ENCODE peak calls at places on chromosome 7, in six cellular contexts. G, A, U, S, N and F are unnamed samples.

GRCh38 chr7:57202274-57202673 is 70.0 kb upstream of the ZNF479 start:
- DNase-seq in G (no peak), A (no peak), U (no peak), S (no peak), N (no peak), F (no peak)

GRCh38 chr7:50782376-50783208 is at the start of gene GRB10:
- DNase-seq in G (no peak), A (peak), U (peak), S (peak), N (peak), F (no peak)

GRCh38 chr7:48781783-48782182 is 142.6 kb upstream of the CDC14C start:
- DNase-seq in G (no peak), A (no peak), U (no peak), S (no peak), N (no peak), F (no peak)

GRCh38 chr7:50718876-50719275 is 63.8 kb downstream of the GRB10 start:
- DNase-seq in G (no peak), A (no peak), U (no peak), S (no peak), N (no peak), F (no peak)

GRCh38 chr7:121337398-121337797 is 8.6 kb downstream of the WNT16 start:
- DNase-seq in G (no peak), A (no peak), U (peak), S (peak), N (no peak), F (no peak)

GRCh38 chr7:7757576-7757975 is 39.2 kb upstream of the RPA3 start:
- DNase-seq in G (no peak), A (no peak), U (no peak), S (no peak), N (no peak), F (no peak)

GRCh38 chr7:95687759-95688343 is 84.5 kb upstream of the DYNC1I1 start:
- DNase-seq in G (no peak), A (peak), U (peak), S (peak), N (no peak), F (no peak)

GRCh38 chr7:130272456-130273080 is 5.9 kb downstream of the CPA2 start:
- DNase-seq in G (no peak), A (peak), U (peak), S (no peak), N (peak), F (no peak)

GRCh38 chr7:158042156-158042880 is 545.3 kb downstream of the PTPRN2 start:
- DNase-seq in G (no peak), A (no peak), U (no peak), S (no peak), N (no peak), F (no peak)

GRCh38 chr7:28708033-28708451 is 250.1 kb downstream of the TRIL start:
- DNase-seq in G (no peak), A (no peak), U (no peak), S (peak), N (no peak), F (no peak)

GRCh38 chr7:158733220-158733519 is 28.6 kb upstream of the NCAPG2 start:
- DNase-seq in G (no peak), A (no peak), U (no peak), S (no peak), N (no peak), F (no peak)

GRCh38 chr7:137443616-137444015 is 100.1 kb upstream of the PTN start:
- DNase-seq in G (no peak), A (no peak), U (peak), S (peak), N (no peak), F (no peak)

GRCh38 chr7:147584771-147585193 is 1005.8 kb upstream of the C7orf33 start:
- DNase-seq in G (no peak), A (no peak), U (no peak), S (no peak), N (no peak), F (no peak)

GRCh38 chr7:786472-787255 is 45.6 kb upstream of the SUN1 start:
- DNase-seq in G (peak), A (peak), U (peak), S (peak), N (peak), F (peak)

GRCh38 chr7:68730871-68731403 is 867.3 kb upstream of the AUTS2 start:
- DNase-seq in G (no peak), A (no peak), U (no peak), S (no peak), N (no peak), F (no peak)

GRCh38 chr7:73423519-73424485 is 9.8 kb upstream of the FZD9 start:
- DNase-seq in G (no peak), A (peak), U (peak), S (no peak), N (peak), F (peak)

GRCh38 chr7:131327049-131327625 is 539 bp upstream of the MKLN1 start:
- DNase-seq in G (peak), A (no peak), U (peak), S (peak), N (no peak), F (peak)

GRCh38 chr7:140610204-140611165 is 30.1 kb downstream of the DENND2A start:
- DNase-seq in G (no peak), A (no peak), U (peak), S (no peak), N (no peak), F (no peak)

GRCh38 chr7:30800785-30801252 is 29.6 kb downstream of the MINDY4 start:
- DNase-seq in G (peak), A (peak), U (peak), S (peak), N (peak), F (peak)

GRCh38 chr7:101950450-101951119 is 133.2 kb downstream of the CUX1 start:
- DNase-seq in G (no peak), A (no peak), U (peak), S (peak), N (no peak), F (no peak)

GRCh38 chr7:140059288-140060242 is 3.2 kb downstream of the PARP12 start:
- DNase-seq in G (peak), A (no peak), U (peak), S (peak), N (no peak), F (no peak)

GRCh38 chr7:151192002-151192539 is 5.0 kb upstream of the ASB10 start:
- DNase-seq in G (no peak), A (no peak), U (no peak), S (no peak), N (no peak), F (no peak)

GRCh38 chr7:727104-727805 is at the start of gene PRKAR1B:
- DNase-seq in G (peak), A (no peak), U (peak), S (no peak), N (peak), F (peak)

GRCh38 chr7:4667776-4668509 is 14.2 kb upstream of the FOXK1 start:
- DNase-seq in G (no peak), A (no peak), U (peak), S (peak), N (no peak), F (no peak)

GRCh38 chr7:100888988-100889760 is at the start of gene UFSP1:
- DNase-seq in G (no peak), A (no peak), U (no peak), S (no peak), N (no peak), F (no peak)

GRCh38 chr7:143735962-143736361 is 21.5 kb downstream of the CTAGE6 start:
- DNase-seq in G (no peak), A (no peak), U (no peak), S (no peak), N (no peak), F (no peak)

GRCh38 chr7:47697533-47697932 is 115.6 kb upstream of the TNS3 start:
- DNase-seq in G (no peak), A (no peak), U (no peak), S (no peak), N (no peak), F (no peak)

GRCh38 chr7:91248996-91249395 is 15.2 kb upstream of the FZD1 start:
- DNase-seq in G (no peak), A (no peak), U (no peak), S (no peak), N (no peak), F (no peak)

GRCh38 chr7:31735991-31736982 is 49.3 kb downstream of the PPP1R17 start:
- DNase-seq in G (peak), A (peak), U (peak), S (peak), N (peak), F (peak)

GRCh38 chr7:71547426-71547825 is 415.5 kb downstream of the GALNT17 start:
- DNase-seq in G (no peak), A (no peak), U (no peak), S (no peak), N (no peak), F (no peak)

GRCh38 chr7:102320181-102320580 is 33.5 kb downstream of the SH2B2 start:
- DNase-seq in G (no peak), A (no peak), U (no peak), S (no peak), N (no peak), F (peak)

GRCh38 chr7:48718731-48719387 is 205.5 kb upstream of the CDC14C start:
- DNase-seq in G (no peak), A (no peak), U (no peak), S (no peak), N (no peak), F (no peak)

GRCh38 chr7:107167483-107168232 is 1.1 kb upstream of the HBP1 start:
- DNase-seq in G (peak), A (peak), U (peak), S (peak), N (no peak), F (peak)

GRCh38 chr7:68058014-68058413 is 1061.4 kb downstream of the TYW1 start:
- DNase-seq in G (no peak), A (no peak), U (no peak), S (no peak), N (no peak), F (no peak)

GRCh38 chr7:44215531-44215930 is 14.8 kb downstream of the YKT6 start:
- DNase-seq in G (no peak), A (no peak), U (no peak), S (no peak), N (peak), F (no peak)

GRCh38 chr7:44216019-44216418 is 15.2 kb downstream of the YKT6 start:
- DNase-seq in G (no peak), A (no peak), U (no peak), S (no peak), N (peak), F (no peak)

GRCh38 chr7:44212581-44213184 is 11.9 kb downstream of the YKT6 start:
- DNase-seq in G (no peak), A (no peak), U (no peak), S (no peak), N (peak), F (no peak)

GRCh38 chr7:44213206-44213871 is 12.6 kb downstream of the YKT6 start:
- DNase-seq in G (no peak), A (no peak), U (no peak), S (no peak), N (peak), F (no peak)

GRCh38 chr7:44213872-44214595 is 13.3 kb downstream of the YKT6 start:
- DNase-seq in G (no peak), A (no peak), U (peak), S (peak), N (peak), F (peak)
- TF ChIP-seq CTCF in G (no peak), A (peak), U (peak), S (peak), N (no peak), F (peak)

GRCh38 chr7:66756859-66757258 is 16.3 kb downstream of the RABGEF1 start:
- DNase-seq in G (no peak), A (no peak), U (no peak), S (no peak), N (no peak), F (no peak)

GRCh38 chr7:66754541-66754940 is 14.0 kb downstream of the RABGEF1 start:
- DNase-seq in G (no peak), A (no peak), U (no peak), S (no peak), N (no peak), F (no peak)

GRCh38 chr7:66757939-66758338 is 17.4 kb downstream of the RABGEF1 start:
- DNase-seq in G (no peak), A (no peak), U (peak), S (no peak), N (no peak), F (no peak)

GRCh38 chr7:66758964-66759628 is 18.6 kb downstream of the RABGEF1 start:
- DNase-seq in G (no peak), A (no peak), U (peak), S (peak), N (no peak), F (no peak)
- TF ChIP-seq CTCF in G (no peak), A (no peak), U (no peak), S (no peak), N (no peak), F (no peak)

GRCh38 chr7:22725585-22725984 is 1.4 kb upstream of the IL6 start:
- DNase-seq in G (no peak), A (no peak), U (peak), S (peak), N (no peak), F (peak)
- TF ChIP-seq CTCF in G (no peak), A (no peak), U (peak), S (no peak), N (no peak), F (peak)

GRCh38 chr7:2164646-2165045 is 68.1 kb downstream of the MAD1L1 start:
- DNase-seq in G (no peak), A (no peak), U (no peak), S (no peak), N (no peak), F (no peak)

GRCh38 chr7:2165610-2166594 is 66.8 kb downstream of the MAD1L1 start:
- DNase-seq in G (no peak), A (no peak), U (no peak), S (no peak), N (no peak), F (peak)

GRCh38 chr7:2166625-2167280 is 66.0 kb downstream of the MAD1L1 start:
- DNase-seq in G (no peak), A (no peak), U (no peak), S (no peak), N (no peak), F (no peak)

GRCh38 chr7:2164156-2164555 is 68.6 kb downstream of the MAD1L1 start:
- DNase-seq in G (no peak), A (no peak), U (no peak), S (no peak), N (no peak), F (no peak)

DNA sequence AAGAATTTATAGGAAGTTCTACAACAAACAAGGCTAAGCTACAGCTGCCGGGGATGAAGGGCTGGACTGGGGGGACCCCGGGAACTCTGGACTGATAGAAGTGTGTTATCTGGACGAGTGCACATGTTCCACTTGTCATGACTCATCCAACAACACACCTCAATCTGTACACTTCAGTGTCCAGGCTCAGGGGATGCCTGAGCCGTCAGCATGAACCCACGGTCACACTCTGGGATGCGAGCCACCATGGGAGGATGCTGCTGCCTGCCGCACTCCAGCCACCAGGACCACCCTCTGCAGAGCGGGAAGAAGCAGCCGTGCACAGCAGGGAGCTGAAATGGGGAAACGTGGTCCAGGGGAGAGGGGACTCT is 67.5 kb downstream of the MAD1L1 start:
- DNase-seq in G (no peak), A (no peak), U (no peak), S (no peak), N (no peak), F (no peak)
- TF ChIP-seq CTCF in G (no peak), A (no peak), U (no peak), S (no peak), N (no peak), F (no peak)